ENCODE peak calls at places on chromosomes 1 and 21, in ten cellular contexts. Y, V, C, M, K, N, A, U, S and Q are unnamed samples.

GRCh38 chr1:177913762-177914540 is 55.9 kb downstream of the SEC16B start:
- DNase-seq in Y (no peak), V (no peak), C (peak), M (peak), K (peak), N (no peak), A (no peak), U (no peak), S (no peak), Q (no peak)

GRCh38 chr21:45016491-45017375 is 57.6 kb upstream of the ADARB1 start:
- DNase-seq in Y (no peak), V (no peak), C (no peak), M (no peak), K (no peak), N (no peak), A (no peak), U (no peak), S (no peak), Q (no peak)

GRCh38 chr1:40840526-40841323 is 21.4 kb downstream of the CITED4 start:
- DNase-seq in Y (no peak), V (no peak), C (no peak), M (no peak), K (no peak), N (no peak), A (no peak), U (no peak), S (no peak), Q (no peak)

GRCh38 chr1:207304710-207305151 is 16.7 kb upstream of the CD55 start:
- DNase-seq in Y (no peak), V (peak), C (no peak), M (no peak), K (peak), N (no peak), A (no peak), U (no peak), S (no peak), Q (peak)

GRCh38 chr21:22743085-22743484 is 1744.9 kb downstream of the NCAM2 start:
- DNase-seq in Y (no peak), V (no peak), C (no peak), M (no peak), K (no peak), N (no peak), A (no peak), U (no peak), S (no peak), Q (no peak)

GRCh38 chr1:160844447-160845232 is 18.0 kb downstream of the CD244 start:
- DNase-seq in Y (no peak), V (no peak), C (no peak), M (no peak), K (peak), N (no peak), A (no peak), U (no peak), S (no peak), Q (no peak)

GRCh38 chr1:53600486-53600885 is 138.5 kb downstream of the GLIS1 start:
- DNase-seq in Y (no peak), V (no peak), C (no peak), M (peak), K (no peak), N (no peak), A (no peak), U (no peak), S (no peak), Q (no peak)

GRCh38 chr1:183272390-183272801 is 86.3 kb downstream of the LAMC2 start:
- DNase-seq in Y (no peak), V (peak), C (peak), M (no peak), K (peak), N (no peak), A (no peak), U (no peak), S (no peak), Q (peak)

GRCh38 chr1:21881250-21881649 is 55.9 kb downstream of the HSPG2 start:
- DNase-seq in Y (no peak), V (no peak), C (no peak), M (no peak), K (no peak), N (no peak), A (no peak), U (no peak), S (no peak), Q (no peak)

GRCh38 chr1:46394108-46394871 is at the start of gene FAAH:
- DNase-seq in Y (no peak), V (peak), C (no peak), M (peak), K (peak), N (no peak), A (no peak), U (peak), S (no peak), Q (no peak)

GRCh38 chr1:240854367-240854766 is 242.4 kb upstream of the GREM2 start:
- DNase-seq in Y (no peak), V (no peak), C (no peak), M (no peak), K (no peak), N (no peak), A (no peak), U (no peak), S (no peak), Q (no peak)

GRCh38 chr1:226832613-226833012 is 37.8 kb upstream of the PSEN2 start:
- DNase-seq in Y (no peak), V (no peak), C (no peak), M (no peak), K (no peak), N (no peak), A (no peak), U (no peak), S (no peak), Q (no peak)

GRCh38 chr1:20884513-20884912 is 97.4 kb upstream of the HP1BP3 start:
- DNase-seq in Y (no peak), V (no peak), C (no peak), M (no peak), K (no peak), N (no peak), A (no peak), U (no peak), S (no peak), Q (no peak)

GRCh38 chr1:157580179-157580827 is 17.6 kb downstream of the FCRL4 start:
- DNase-seq in Y (peak), V (peak), C (peak), M (peak), K (peak), N (peak), A (no peak), U (peak), S (no peak), Q (peak)

GRCh38 chr1:223783676-223784075 is 62.1 kb downstream of the TP53BP2 start:
- DNase-seq in Y (no peak), V (no peak), C (no peak), M (no peak), K (no peak), N (no peak), A (no peak), U (no peak), S (no peak), Q (no peak)

GRCh38 chr1:116376734-116377096 is 3.7 kb downstream of the ATP1A1 start:
- DNase-seq in Y (no peak), V (no peak), C (no peak), M (no peak), K (no peak), N (no peak), A (no peak), U (no peak), S (no peak), Q (no peak)

GRCh38 chr1:168636200-168636599 is 59.8 kb downstream of the XCL1 start:
- DNase-seq in Y (no peak), V (peak), C (no peak), M (no peak), K (peak), N (no peak), A (no peak), U (no peak), S (no peak), Q (no peak)

GRCh38 chr1:56448937-56449336 is 130.4 kb downstream of the PLPP3 start:
- DNase-seq in Y (no peak), V (no peak), C (no peak), M (no peak), K (peak), N (no peak), A (no peak), U (no peak), S (no peak), Q (no peak)

GRCh38 chr1:199272690-199273089 is 633.9 kb downstream of the PTPRC start:
- DNase-seq in Y (peak), V (peak), C (peak), M (no peak), K (peak), N (no peak), A (no peak), U (no peak), S (no peak), Q (peak)

GRCh38 chr1:20074046-20074724 is 4.2 kb downstream of the PLA2G5 start:
- DNase-seq in Y (no peak), V (no peak), C (no peak), M (no peak), K (no peak), N (no peak), A (no peak), U (no peak), S (no peak), Q (no peak)

GRCh38 chr1:89923517-89923916 is 71.4 kb upstream of the ZNF326 start:
- DNase-seq in Y (no peak), V (no peak), C (no peak), M (no peak), K (no peak), N (no peak), A (no peak), U (no peak), S (no peak), Q (no peak)

GRCh38 chr1:170692866-170693575 is 29.1 kb downstream of the PRRX1 start:
- DNase-seq in Y (no peak), V (no peak), C (no peak), M (no peak), K (no peak), N (no peak), A (no peak), U (no peak), S (no peak), Q (peak)

GRCh38 chr1:218895064-218895587 is 278.6 kb upstream of the LYPLAL1 start:
- DNase-seq in Y (no peak), V (no peak), C (peak), M (no peak), K (no peak), N (no peak), A (no peak), U (no peak), S (no peak), Q (no peak)

GRCh38 chr1:232988572-232989040 is 38.2 kb downstream of the NTPCR start:
- DNase-seq in Y (no peak), V (peak), C (peak), M (no peak), K (peak), N (no peak), A (no peak), U (no peak), S (no peak), Q (no peak)

GRCh38 chr1:208178091-208178529 is 66.1 kb downstream of the PLXNA2 start:
- DNase-seq in Y (no peak), V (peak), C (no peak), M (no peak), K (no peak), N (peak), A (no peak), U (no peak), S (no peak), Q (no peak)

GRCh38 chr1:26828352-26829093 is 2.0 kb downstream of the ZDHHC18 start:
- DNase-seq in Y (no peak), V (no peak), C (no peak), M (peak), K (no peak), N (no peak), A (no peak), U (no peak), S (no peak), Q (no peak)

GRCh38 chr21:34926784-34927548 is 122.1 kb downstream of the RUNX1 start:
- DNase-seq in Y (no peak), V (peak), C (no peak), M (no peak), K (peak), N (no peak), A (no peak), U (no peak), S (no peak), Q (no peak)

GRCh38 chr1:234932506-234932905 is 196.1 kb downstream of the TOMM20 start:
- DNase-seq in Y (no peak), V (no peak), C (no peak), M (no peak), K (no peak), N (no peak), A (no peak), U (no peak), S (no peak), Q (no peak)

GRCh38 chr1:112544753-112545152 is 36.0 kb downstream of the WNT2B start:
- DNase-seq in Y (no peak), V (no peak), C (no peak), M (no peak), K (peak), N (no peak), A (no peak), U (no peak), S (no peak), Q (no peak)

GRCh38 chr1:221903594-221903993 is 161.7 kb upstream of the DUSP10 start:
- DNase-seq in Y (no peak), V (no peak), C (no peak), M (no peak), K (no peak), N (no peak), A (no peak), U (no peak), S (no peak), Q (no peak)

GRCh38 chr1:227789042-227789880 is 26.2 kb upstream of the PRSS38 start:
- DNase-seq in Y (no peak), V (no peak), C (no peak), M (no peak), K (no peak), N (no peak), A (no peak), U (no peak), S (peak), Q (no peak)

GRCh38 chr1:42290130-42290529 is 44.9 kb downstream of the FOXJ3 start:
- DNase-seq in Y (no peak), V (no peak), C (no peak), M (no peak), K (peak), N (no peak), A (no peak), U (no peak), S (no peak), Q (no peak)

GRCh38 chr1:236685917-236686814 is at the start of gene ACTN2:
- DNase-seq in Y (no peak), V (peak), C (no peak), M (no peak), K (peak), N (no peak), A (peak), U (peak), S (peak), Q (peak)

GRCh38 chr1:55318111-55318817 is 103.1 kb upstream of the USP24 start:
- DNase-seq in Y (no peak), V (no peak), C (no peak), M (no peak), K (no peak), N (no peak), A (no peak), U (no peak), S (no peak), Q (no peak)

GRCh38 chr21:25186278-25186677 is 421.0 kb downstream of the MRPL39 start:
- DNase-seq in Y (no peak), V (no peak), C (no peak), M (no peak), K (no peak), N (no peak), A (no peak), U (no peak), S (no peak), Q (no peak)